ENCODE peak calls at places on chromosomes 3 and 15, in seven cellular contexts. E is NCI-H146, N is AG10803, X is lower leg skin, V is DMS79, D is NCI-H1930, A is ovary. J is an unnamed sample.

GRCh38 chr3:116069024-116069423 is 376.3 kb downstream of the LSAMP start:
- DNase-seq in E (no peak), N (no peak), X (no peak), V (no peak), D (no peak), A (no peak), J (no peak)

GRCh38 chr3:141538568-141538967 is 51.7 kb downstream of the RASA2 start:
- DNase-seq in E (no peak), N (no peak), X (no peak), V (no peak), D (no peak), A (no peak), J (no peak)

GRCh38 chr3:71681224-71681668 is 44.0 kb downstream of the EIF4E3 start:
- DNase-seq in E (no peak), N (peak), X (peak), V (no peak), D (no peak), A (peak), J (peak)

GRCh38 chr3:13877911-13878710 is 1.8 kb downstream of the WNT7A start:
- DNase-seq in E (no peak), N (no peak), X (no peak), V (no peak), D (no peak), A (no peak), J (peak)

GRCh38 chr15:81299630-81300273 is 24.2 kb downstream of the STARD5 start:
- DNase-seq in E (no peak), N (no peak), X (peak), V (no peak), D (no peak), A (no peak), J (no peak)

GRCh38 chr15:42085236-42085605 is 9.1 kb downstream of the PLA2G4D start:
- DNase-seq in E (no peak), N (no peak), X (peak), V (no peak), D (no peak), A (no peak), J (peak)

GRCh38 chr3:153970735-153971347 is 150.3 kb upstream of the ARHGEF26 start:
- DNase-seq in E (no peak), N (peak), X (no peak), V (no peak), D (peak), A (no peak), J (no peak)

GRCh38 chr15:50873935-50874353 is 34.5 kb upstream of the AP4E1 start:
- DNase-seq in E (no peak), N (no peak), X (no peak), V (no peak), D (no peak), A (no peak), J (no peak)

GRCh38 chr15:50126072-50126471 is 7.0 kb upstream of the ATP8B4 start:
- DNase-seq in E (no peak), N (no peak), X (no peak), V (no peak), D (no peak), A (no peak), J (no peak)

GRCh38 chr3:50587806-50588758 is 18.8 kb downstream of the HEMK1 start:
- DNase-seq in E (no peak), N (no peak), X (no peak), V (no peak), D (no peak), A (no peak), J (no peak)

GRCh38 chr15:68271854-68272471 is 5.6 kb upstream of the FEM1B start:
- DNase-seq in E (peak), N (peak), X (peak), V (no peak), D (no peak), A (peak), J (peak)

GRCh38 chr15:67024998-67025368 is 40.4 kb upstream of the SMAD3 start:
- DNase-seq in E (no peak), N (no peak), X (peak), V (no peak), D (no peak), A (no peak), J (no peak)

GRCh38 chr3:46998121-46998851 is 18.8 kb downstream of the NBEAL2 start:
- DNase-seq in E (no peak), N (peak), X (no peak), V (no peak), D (no peak), A (peak), J (peak)

GRCh38 chr15:98342911-98343310 is 305.4 kb upstream of the IGF1R start:
- DNase-seq in E (no peak), N (no peak), X (no peak), V (no peak), D (no peak), A (no peak), J (no peak)